ENCODE peak calls at places on chromosome 4, in five cellular contexts. H is right atrium auricular region, F is foreskin keratinocyte, E is fibroblast of lung, D is upper lobe of right lung. R is an unnamed sample.

GRCh38 chr4:118282692-118283091 is 70.1 kb downstream of the PRSS12 start:
- DNase-seq in H (no peak), F (peak), E (peak), D (no peak), R (peak)

GRCh38 chr4:6256141-6256540 is 13.5 kb upstream of the WFS1 start:
- DNase-seq in H (no peak), F (no peak), E (no peak), D (no peak), R (no peak)

GRCh38 chr4:184317234-184317918 is 99.7 kb upstream of the ENPP6 start:
- DNase-seq in H (no peak), F (no peak), E (no peak), D (no peak), R (no peak)

GRCh38 chr4:93827272-93827947 is 1.1 kb upstream of the ATOH1 start:
- DNase-seq in H (no peak), F (no peak), E (no peak), D (no peak), R (no peak)

GRCh38 chr4:166144607-166145006 is 271.6 kb downstream of the TLL1 start:
- DNase-seq in H (no peak), F (no peak), E (peak), D (no peak), R (no peak)

GRCh38 chr4:87366763-87367162 is 24.2 kb downstream of the HSD17B11 start:
- DNase-seq in H (no peak), F (no peak), E (no peak), D (no peak), R (no peak)

GRCh38 chr4:144906181-144906895 is 191.7 kb downstream of the ANAPC10 start:
- DNase-seq in H (no peak), F (peak), E (peak), D (no peak), R (no peak)

GRCh38 chr4:180665994-180666818 is 1577.0 kb upstream of the TENM3 start:
- DNase-seq in H (no peak), F (peak), E (peak), D (no peak), R (peak)

GRCh38 chr4:144655491-144655890 is 9.5 kb downstream of the HHIP start:
- DNase-seq in H (no peak), F (no peak), E (peak), D (no peak), R (no peak)

GRCh38 chr4:2837904-2838496 is 5.6 kb upstream of the ADD1 start:
- DNase-seq in H (peak), F (peak), E (peak), D (peak), R (no peak)

GRCh38 chr4:2835978-2836377 is 7.7 kb upstream of the ADD1 start:
- DNase-seq in H (no peak), F (no peak), E (no peak), D (no peak), R (no peak)

GRCh38 chr4:2839060-2839459 is 4.6 kb upstream of the ADD1 start:
- DNase-seq in H (no peak), F (no peak), E (no peak), D (no peak), R (no peak)

GRCh38 chr4:2836391-2836859 is 7.2 kb upstream of the ADD1 start:
- DNase-seq in H (no peak), F (no peak), E (no peak), D (no peak), R (no peak)

GRCh38 chr4:2837110-2837903 is 6.3 kb upstream of the ADD1 start:
- DNase-seq in H (no peak), F (no peak), E (no peak), D (no peak), R (no peak)
- TF ChIP-seq CTCF in H (no peak), F (no peak), E (no peak), D (no peak), R (no peak)

DNA sequence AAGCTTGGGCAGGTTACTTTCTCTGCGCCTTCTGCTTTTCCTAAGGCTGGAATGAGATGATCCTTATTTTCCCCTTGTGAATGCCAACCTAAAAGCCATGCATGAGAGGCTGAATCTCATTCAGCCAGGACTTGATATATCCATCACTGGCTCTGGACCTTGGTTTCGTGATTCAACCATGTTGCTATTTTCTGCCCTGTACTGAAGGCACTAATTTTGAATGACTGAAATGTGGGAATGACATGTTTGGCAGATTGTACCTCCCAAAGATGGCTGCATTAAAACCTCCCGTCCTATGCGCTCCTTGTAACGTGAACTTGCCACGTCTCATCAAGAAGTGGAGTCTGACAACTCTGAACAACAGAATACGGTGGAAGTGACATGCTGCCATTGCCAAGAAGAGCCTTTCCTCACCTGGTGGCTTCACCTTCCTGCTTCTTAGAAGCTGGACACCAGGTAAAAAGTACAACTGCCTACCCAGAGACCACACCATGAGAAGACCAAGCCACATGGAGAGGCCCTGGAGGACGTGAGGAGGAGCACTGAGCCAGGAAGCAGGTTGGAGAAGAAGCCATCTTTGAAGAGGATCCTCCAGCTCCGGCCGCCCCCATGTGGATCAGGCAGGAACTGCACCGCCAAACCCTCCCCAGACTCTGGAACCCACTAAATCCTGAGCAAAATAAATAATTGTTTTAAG is 174.5 kb downstream of the NSUN7 start:
- DNase-seq in H (peak), F (peak), E (peak), D (peak), R (peak)
- H3K27ac ChIP-seq in H (peak), F (no peak), E (no peak), D (peak), R (peak)

GRCh38 chr4:66108898-66109297 is 438.6 kb upstream of the EPHA5 start:
- DNase-seq in H (no peak), F (no peak), E (no peak), D (no peak), R (no peak)
- TF ChIP-seq CTCF in H (no peak), F (peak), E (no peak), D (no peak), R (no peak)

DNA sequence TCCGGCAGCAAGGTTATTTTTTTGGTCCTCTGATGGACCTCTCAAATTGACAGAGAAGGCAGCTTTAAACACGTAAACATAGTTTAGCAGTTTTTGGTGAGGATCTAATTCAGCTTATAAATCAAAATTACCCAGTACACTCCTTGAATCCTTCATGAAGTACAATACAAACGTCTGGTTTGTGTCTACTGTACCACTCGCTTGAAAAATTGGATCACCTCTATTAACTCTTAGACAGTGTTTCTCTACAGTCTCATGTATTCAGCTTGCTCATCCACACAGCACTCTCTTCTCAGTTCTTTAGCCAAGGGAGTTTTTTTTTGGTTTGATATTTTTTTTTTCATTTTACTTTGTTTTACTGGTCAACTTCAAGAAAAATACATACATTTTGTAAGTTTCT is 113.5 kb downstream of the RNF150 start:
- DNase-seq in H (no peak), F (no peak), E (no peak), D (no peak), R (no peak)
- H3K27ac ChIP-seq in H (no peak), F (no peak), E (no peak), D (no peak), R (no peak)

DNA sequence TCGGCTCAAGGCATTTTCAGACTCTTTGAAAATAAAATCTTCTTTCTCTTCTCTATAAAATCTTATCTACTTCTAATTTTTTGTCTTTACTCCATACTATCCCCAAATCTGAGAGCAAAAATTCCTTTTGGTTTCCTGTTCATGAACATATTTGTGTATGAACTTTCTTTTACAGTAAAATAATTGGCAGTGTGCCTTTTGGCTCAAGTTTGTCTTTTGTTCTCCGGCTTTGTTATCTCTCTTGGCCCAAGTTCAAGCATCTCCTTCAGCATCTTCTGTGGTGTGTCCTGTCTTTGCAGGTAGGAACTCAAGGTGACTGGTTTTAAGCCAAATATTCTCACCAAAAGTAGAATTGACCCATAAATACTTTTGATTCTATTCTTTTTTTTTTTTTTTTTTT is 276.6 kb upstream of the FAT1 start:
- DNase-seq in H (no peak), F (no peak), E (peak), D (no peak), R (no peak)
- TF ChIP-seq CTCF in H (no peak), F (no peak), E (no peak), D (no peak), R (no peak)

DNA sequence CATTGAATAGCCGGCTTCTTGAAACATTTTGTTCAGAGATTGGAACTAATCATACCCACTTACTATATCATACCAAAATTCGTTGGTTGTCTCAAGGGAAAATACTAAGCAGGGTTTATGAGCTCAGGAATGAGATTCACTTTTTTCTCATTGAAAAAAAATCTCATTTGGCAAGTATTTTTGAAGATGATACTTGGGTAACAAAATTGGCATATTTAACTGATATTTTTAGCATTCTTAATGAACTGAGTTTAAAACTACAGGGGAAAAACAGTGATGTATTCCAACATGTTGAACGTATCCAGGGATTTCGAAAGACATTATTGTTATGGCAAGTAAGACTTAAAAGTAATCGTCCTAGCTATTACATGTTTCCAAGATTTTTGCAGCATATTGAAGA is 6.4 kb downstream of the FAM200B start:
- DNase-seq in H (no peak), F (no peak), E (no peak), D (no peak), R (no peak)
- H3K27ac ChIP-seq in H (no peak), F (no peak), E (no peak), D (no peak), R (no peak)